ENCODE peak calls at places on chromosomes 12 and 14, in ten cellular contexts. H is NCI-H2081; T is AG20443; X is NCI-H2171; Y is D341Med; O is DMS 273 treated with DMSO at 0.1 percent for 48 hours; K is memory B cell; V is non-pigmented ciliary epithelial cell; U is bronchial epithelial cell; F is activated naive CD4-positive, alpha-beta T cell. M is an unnamed sample.

GRCh38 chr12:40058721-40059190 is 47.1 kb downstream of the SLC2A13 start:
- DNase-seq in H (peak), T (no peak), X (no peak), Y (no peak), O (no peak), K (no peak), V (no peak), U (no peak), F (no peak), M (no peak)

GRCh38 chr14:39322807-39323206 is 89.1 kb downstream of the MIA2 start:
- DNase-seq in H (no peak), T (peak), X (no peak), Y (no peak), O (no peak), K (no peak), V (peak), U (no peak), F (no peak), M (no peak)

GRCh38 chr12:40697566-40698257 is 5.5 kb downstream of the CNTN1 start:
- DNase-seq in H (peak), T (no peak), X (peak), Y (peak), O (peak), K (no peak), V (no peak), U (peak), F (no peak), M (no peak)

GRCh38 chr14:94018308-94018707 is 7.8 kb upstream of the OTUB2 start:
- DNase-seq in H (no peak), T (no peak), X (no peak), Y (no peak), O (no peak), K (no peak), V (no peak), U (no peak), F (no peak), M (no peak)

GRCh38 chr14:55433880-55434804 is 6.3 kb downstream of the TBPL2 start:
- DNase-seq in H (no peak), T (no peak), X (no peak), Y (no peak), O (no peak), K (no peak), V (no peak), U (no peak), F (no peak), M (no peak)

GRCh38 chr14:97603201-97603600 is 806.0 kb downstream of the VRK1 start:
- DNase-seq in H (no peak), T (no peak), X (no peak), Y (no peak), O (no peak), K (no peak), V (no peak), U (no peak), F (peak), M (no peak)

GRCh38 chr12:39267886-39268285 is 175.0 kb downstream of the KIF21A start:
- DNase-seq in H (no peak), T (no peak), X (no peak), Y (no peak), O (no peak), K (no peak), V (no peak), U (no peak), F (no peak), M (no peak)

GRCh38 chr12:54068423-54069070 is 14.9 kb downstream of the HOXC4 start:
- DNase-seq in H (no peak), T (no peak), X (no peak), Y (no peak), O (no peak), K (no peak), V (no peak), U (peak), F (no peak), M (no peak)

GRCh38 chr14:65263161-65263788 is 149.3 kb upstream of the FUT8 start:
- DNase-seq in H (no peak), T (no peak), X (no peak), Y (no peak), O (no peak), K (no peak), V (no peak), U (peak), F (no peak), M (no peak)

GRCh38 chr14:69320581-69321365 is 60.8 kb downstream of the GALNT16 start:
- DNase-seq in H (no peak), T (no peak), X (no peak), Y (no peak), O (no peak), K (no peak), V (no peak), U (no peak), F (no peak), M (no peak)

GRCh38 chr14:57487771-57488170 is 5.9 kb downstream of the CCDC198 start:
- DNase-seq in H (no peak), T (peak), X (no peak), Y (no peak), O (no peak), K (no peak), V (peak), U (no peak), F (no peak), M (no peak)

GRCh38 chr14:27686137-27686536 is 1080.5 kb upstream of the FOXG1 start:
- DNase-seq in H (no peak), T (no peak), X (no peak), Y (no peak), O (no peak), K (no peak), V (no peak), U (peak), F (no peak), M (no peak)

GRCh38 chr12:31118347-31118830 is 44.7 kb downstream of the DDX11 start:
- DNase-seq in H (no peak), T (peak), X (peak), Y (peak), O (no peak), K (peak), V (no peak), U (no peak), F (peak), M (no peak)

GRCh38 chr12:53984901-53985357 is at the start of gene HOXC10:
- DNase-seq in H (peak), T (peak), X (peak), Y (peak), O (peak), K (no peak), V (no peak), U (peak), F (peak), M (peak)

GRCh38 chr14:24204163-24205146 is 1.0 kb upstream of the TSSK4 start:
- DNase-seq in H (no peak), T (no peak), X (no peak), Y (no peak), O (no peak), K (no peak), V (no peak), U (no peak), F (no peak), M (no peak)

GRCh38 chr12:18684430-18684829 is 53.4 kb downstream of the PLCZ1 start:
- DNase-seq in H (no peak), T (peak), X (no peak), Y (no peak), O (no peak), K (no peak), V (no peak), U (peak), F (no peak), M (no peak)

GRCh38 chr12:89756638-89757321 is 48.1 kb upstream of the ATP2B1 start:
- DNase-seq in H (no peak), T (peak), X (no peak), Y (no peak), O (no peak), K (no peak), V (peak), U (peak), F (no peak), M (no peak)

GRCh38 chr14:65866422-65866821 is 453.9 kb downstream of the FUT8 start:
- DNase-seq in H (no peak), T (no peak), X (no peak), Y (no peak), O (no peak), K (no peak), V (no peak), U (no peak), F (no peak), M (no peak)

GRCh38 chr12:6868211-6869048 is 1.1 kb downstream of the TPI1 start:
- DNase-seq in H (no peak), T (no peak), X (peak), Y (no peak), O (no peak), K (no peak), V (no peak), U (no peak), F (no peak), M (no peak)

GRCh38 chr12:4526923-4527546 is 11.7 kb upstream of the RAD51AP1 start:
- DNase-seq in H (no peak), T (peak), X (no peak), Y (no peak), O (no peak), K (no peak), V (no peak), U (peak), F (no peak), M (no peak)

GRCh38 chr12:3242199-3242863 is 165.2 kb downstream of the TSPAN9 start:
- DNase-seq in H (no peak), T (no peak), X (no peak), Y (no peak), O (no peak), K (no peak), V (no peak), U (no peak), F (no peak), M (peak)

GRCh38 chr12:6336859-6337744 is 4.8 kb downstream of the TNFRSF1A start:
- DNase-seq in H (no peak), T (no peak), X (no peak), Y (no peak), O (no peak), K (no peak), V (no peak), U (no peak), F (peak), M (peak)

GRCh38 chr12:10540776-10541205 is 35.1 kb downstream of the EIF2S3B start:
- DNase-seq in H (no peak), T (no peak), X (no peak), Y (no peak), O (no peak), K (no peak), V (no peak), U (peak), F (no peak), M (no peak)

GRCh38 chr12:48008950-48009349 is 4.7 kb upstream of the COL2A1 start:
- DNase-seq in H (no peak), T (no peak), X (no peak), Y (no peak), O (no peak), K (no peak), V (no peak), U (no peak), F (no peak), M (no peak)

GRCh38 chr14:88518592-88519512 is 36.0 kb downstream of the PTPN21 start:
- DNase-seq in H (no peak), T (peak), X (no peak), Y (no peak), O (no peak), K (no peak), V (peak), U (peak), F (no peak), M (no peak)

GRCh38 chr12:1332327-1332726 is 262.1 kb downstream of the FBXL14 start:
- DNase-seq in H (no peak), T (no peak), X (no peak), Y (no peak), O (no peak), K (no peak), V (no peak), U (peak), F (no peak), M (peak)

GRCh38 chr12:43988838-43989560 is 153.1 kb downstream of the TMEM117 start:
- DNase-seq in H (no peak), T (no peak), X (no peak), Y (no peak), O (no peak), K (no peak), V (no peak), U (peak), F (no peak), M (no peak)

GRCh38 chr12:93783827-93784226 is 106.7 kb downstream of the CRADD start:
- DNase-seq in H (no peak), T (no peak), X (no peak), Y (no peak), O (no peak), K (no peak), V (no peak), U (no peak), F (peak), M (no peak)

GRCh38 chr14:67837011-67837624 is 17.5 kb downstream of the RAD51B start:
- DNase-seq in H (peak), T (peak), X (peak), Y (no peak), O (peak), K (peak), V (peak), U (peak), F (peak), M (peak)

GRCh38 chr12:64943686-64944085 is 119.2 kb downstream of the TBC1D30 start:
- DNase-seq in H (no peak), T (peak), X (no peak), Y (no peak), O (no peak), K (no peak), V (peak), U (no peak), F (no peak), M (no peak)

GRCh38 chr12:14723763-14724162 is 27.4 kb upstream of the GUCY2C start:
- DNase-seq in H (peak), T (peak), X (no peak), Y (peak), O (no peak), K (peak), V (peak), U (peak), F (peak), M (peak)

GRCh38 chr12:80031229-80031628 is 68.1 kb upstream of the OTOGL start:
- DNase-seq in H (no peak), T (no peak), X (no peak), Y (no peak), O (no peak), K (no peak), V (no peak), U (no peak), F (no peak), M (no peak)

GRCh38 chr12:122840580-122841513 is 5.6 kb downstream of the HIP1R start:
- DNase-seq in H (no peak), T (no peak), X (no peak), Y (no peak), O (no peak), K (no peak), V (no peak), U (peak), F (no peak), M (no peak)

GRCh38 chr14:106060576-106060975 is 534.2 kb downstream of the TMEM121 start:
- DNase-seq in H (no peak), T (no peak), X (no peak), Y (no peak), O (no peak), K (no peak), V (no peak), U (no peak), F (no peak), M (no peak)

GRCh38 chr12:99122959-99123358 is 477.9 kb downstream of the APAF1 start:
- DNase-seq in H (no peak), T (no peak), X (no peak), Y (no peak), O (no peak), K (no peak), V (no peak), U (no peak), F (no peak), M (no peak)

GRCh38 chr14:91232052-91232451 is 12.5 kb downstream of the GPR68 start:
- DNase-seq in H (no peak), T (no peak), X (no peak), Y (no peak), O (no peak), K (no peak), V (no peak), U (no peak), F (no peak), M (no peak)

GRCh38 chr12:6277982-6278438 is 32.5 kb upstream of the PLEKHG6 start:
- DNase-seq in H (no peak), T (no peak), X (no peak), Y (no peak), O (no peak), K (no peak), V (no peak), U (peak), F (no peak), M (peak)

GRCh38 chr12:53575502-53576264 is 50.5 kb downstream of the ATF7 start:
- DNase-seq in H (no peak), T (peak), X (no peak), Y (no peak), O (no peak), K (no peak), V (peak), U (peak), F (no peak), M (no peak)

M was measured in transverse colon.